ENCODE peak calls at places on chromosomes 4 and X, in seven cellular contexts. One of them, this sample, is unnamed.

GRCh38 chr4:132955146-132955545 is 193.9 kb upstream of the PCDH10 start:
- DNase-seq in endodermal cell: no peak
- DNase-seq in adrenal gland: no peak
- DNase-seq in pancreas: no peak
- DNase-seq in body of pancreas: no peak
- DNase-seq in transverse colon: no peak
- DNase-seq in Peyer's patch: no peak
- DNase-seq in this sample: no peak

GRCh38 chrX:74449322-74449936 is 28.1 kb downstream of the SLC16A2 start:
- DNase-seq in Peyer's patch: no peak
- DNase-seq in adrenal gland: no peak
- DNase-seq in pancreas: no peak
- DNase-seq in endodermal cell: no peak
- DNase-seq in body of pancreas: peak; percentile 38
- DNase-seq in transverse colon: no peak
- DNase-seq in this sample: peak; percentile 23

GRCh38 chr4:153019906-153020305 is 83.8 kb downstream of the FHDC1 start:
- DNase-seq in body of pancreas: no peak
- DNase-seq in transverse colon: no peak
- DNase-seq in pancreas: no peak
- DNase-seq in adrenal gland: no peak
- DNase-seq in endodermal cell: no peak
- DNase-seq in Peyer's patch: no peak
- DNase-seq in this sample: no peak

GRCh38 chr4:56187601-56188177 is 199.6 kb downstream of the AASDH start:
- DNase-seq in body of pancreas: no peak
- DNase-seq in endodermal cell: no peak
- DNase-seq in Peyer's patch: no peak
- DNase-seq in pancreas: no peak
- DNase-seq in transverse colon: no peak
- DNase-seq in adrenal gland: no peak
- DNase-seq in this sample: no peak

GRCh38 chrX:6813836-6814370 is 279.0 kb upstream of the VCX3A start:
- DNase-seq in pancreas: no peak
- DNase-seq in body of pancreas: no peak
- DNase-seq in Peyer's patch: no peak
- DNase-seq in transverse colon: no peak
- DNase-seq in endodermal cell: peak; percentile 75
- DNase-seq in adrenal gland: no peak
- DNase-seq in this sample: no peak

GRCh38 chrX:55326985-55327384 is 62.3 kb upstream of the PAGE3 start:
- DNase-seq in endodermal cell: no peak
- DNase-seq in Peyer's patch: no peak
- DNase-seq in adrenal gland: no peak
- DNase-seq in transverse colon: peak; percentile 11
- DNase-seq in body of pancreas: no peak
- DNase-seq in pancreas: no peak
- DNase-seq in this sample: no peak

GRCh38 chr4:27005512-27006246 is 145.0 kb downstream of the STIM2 start:
- DNase-seq in adrenal gland: no peak
- DNase-seq in pancreas: no peak
- DNase-seq in body of pancreas: no peak
- DNase-seq in transverse colon: no peak
- DNase-seq in Peyer's patch: no peak
- DNase-seq in endodermal cell: no peak
- DNase-seq in this sample: no peak

GRCh38 chr4:52234539-52235174 is 183.6 kb downstream of the SPATA18 start:
- DNase-seq in Peyer's patch: no peak
- DNase-seq in endodermal cell: no peak
- DNase-seq in body of pancreas: no peak
- DNase-seq in adrenal gland: no peak
- DNase-seq in pancreas: no peak
- DNase-seq in transverse colon: no peak
- DNase-seq in this sample: no peak

GRCh38 chrX:119399772-119400101 is 601 bp downstream of the SLC25A43 start:
- DNase-seq in adrenal gland: no peak
- DNase-seq in pancreas: no peak
- DNase-seq in endodermal cell: no peak
- DNase-seq in transverse colon: no peak
- DNase-seq in body of pancreas: no peak
- DNase-seq in Peyer's patch: no peak
- DNase-seq in this sample: no peak

GRCh38 chr4:110163327-110164070 is 34.9 kb downstream of the ELOVL6 start:
- DNase-seq in body of pancreas: no peak
- DNase-seq in adrenal gland: peak; percentile 48
- DNase-seq in endodermal cell: no peak
- DNase-seq in Peyer's patch: no peak
- DNase-seq in pancreas: no peak
- DNase-seq in transverse colon: no peak
- DNase-seq in this sample: no peak

GRCh38 chr4:37935026-37935425 is 25.2 kb upstream of the PTTG2 start:
- DNase-seq in transverse colon: no peak
- DNase-seq in adrenal gland: no peak
- DNase-seq in body of pancreas: no peak
- DNase-seq in Peyer's patch: no peak
- DNase-seq in endodermal cell: no peak
- DNase-seq in pancreas: no peak
- DNase-seq in this sample: no peak

GRCh38 chr4:37938208-37938607 is 22.0 kb upstream of the PTTG2 start:
- DNase-seq in endodermal cell: no peak
- DNase-seq in Peyer's patch: no peak
- DNase-seq in body of pancreas: no peak
- DNase-seq in transverse colon: no peak
- DNase-seq in adrenal gland: no peak
- DNase-seq in pancreas: no peak
- DNase-seq in this sample: no peak

GRCh38 chr4:37934096-37934495 is 26.1 kb upstream of the PTTG2 start:
- DNase-seq in pancreas: no peak
- DNase-seq in transverse colon: no peak
- DNase-seq in body of pancreas: no peak
- DNase-seq in Peyer's patch: no peak
- DNase-seq in adrenal gland: no peak
- DNase-seq in endodermal cell: no peak
- DNase-seq in this sample: no peak

GRCh38 chr4:37934609-37935008 is 25.6 kb upstream of the PTTG2 start:
- DNase-seq in pancreas: no peak
- DNase-seq in transverse colon: no peak
- DNase-seq in body of pancreas: no peak
- DNase-seq in endodermal cell: no peak
- DNase-seq in Peyer's patch: no peak
- DNase-seq in adrenal gland: no peak
- DNase-seq in this sample: no peak

GRCh38 chr4:37936889-37937498 is 23.2 kb upstream of the PTTG2 start:
- DNase-seq in body of pancreas: no peak
- DNase-seq in pancreas: no peak
- DNase-seq in endodermal cell: peak; percentile 57
- DNase-seq in Peyer's patch: no peak
- DNase-seq in adrenal gland: peak; percentile 73
- DNase-seq in transverse colon: no peak
- DNase-seq in this sample: no peak
- TF ChIP-seq CTCF in body of pancreas: no peak
- TF ChIP-seq CTCF in pancreas: no peak
- TF ChIP-seq CTCF in endodermal cell: peak; percentile 53
- TF ChIP-seq CTCF in Peyer's patch: no peak
- TF ChIP-seq CTCF in adrenal gland: no peak
- TF ChIP-seq CTCF in transverse colon: no peak
- TF ChIP-seq CTCF in this sample: no peak

GRCh38 chr4:159367421-159368105 is 264.7 kb downstream of the RAPGEF2 start:
- DNase-seq in pancreas: no peak
- DNase-seq in Peyer's patch: no peak
- DNase-seq in transverse colon: no peak
- DNase-seq in endodermal cell: no peak
- DNase-seq in body of pancreas: no peak
- DNase-seq in adrenal gland: no peak
- DNase-seq in this sample: no peak

GRCh38 chr4:159368320-159368719 is 265.4 kb downstream of the RAPGEF2 start:
- DNase-seq in adrenal gland: no peak
- DNase-seq in body of pancreas: no peak
- DNase-seq in transverse colon: no peak
- DNase-seq in Peyer's patch: no peak
- DNase-seq in endodermal cell: no peak
- DNase-seq in pancreas: no peak
- DNase-seq in this sample: no peak

GRCh38 chr4:159369256-159369655 is 266.4 kb downstream of the RAPGEF2 start:
- DNase-seq in body of pancreas: no peak
- DNase-seq in pancreas: no peak
- DNase-seq in endodermal cell: no peak
- DNase-seq in Peyer's patch: no peak
- DNase-seq in adrenal gland: no peak
- DNase-seq in transverse colon: no peak
- DNase-seq in this sample: no peak

GRCh38 chr4:159370316-159370715 is 267.4 kb downstream of the RAPGEF2 start:
- DNase-seq in endodermal cell: no peak
- DNase-seq in body of pancreas: no peak
- DNase-seq in transverse colon: no peak
- DNase-seq in Peyer's patch: no peak
- DNase-seq in adrenal gland: no peak
- DNase-seq in pancreas: no peak
- DNase-seq in this sample: no peak

DNA sequence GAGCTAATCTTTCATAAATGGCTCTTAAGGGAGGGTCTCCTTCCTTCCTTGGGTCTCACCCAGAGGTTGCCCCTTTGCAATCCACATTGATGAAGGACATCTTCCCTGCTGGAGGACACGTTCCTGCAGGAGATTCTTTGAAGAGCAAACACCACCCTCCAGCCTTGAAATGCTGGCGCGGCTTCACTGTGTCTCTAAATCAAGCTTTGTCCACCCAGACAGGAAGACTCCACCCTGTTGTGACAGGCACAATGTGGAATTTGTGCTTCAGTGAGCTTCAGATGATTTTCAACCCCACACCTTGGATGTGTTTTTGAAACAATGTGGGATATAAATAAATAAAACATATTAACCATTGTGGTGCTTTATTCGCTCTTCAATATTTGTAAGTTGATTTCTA is 264.1 kb downstream of the RAPGEF2 start:
- DNase-seq in adrenal gland: no peak
- DNase-seq in Peyer's patch: no peak
- DNase-seq in endodermal cell: no peak
- DNase-seq in body of pancreas: no peak
- DNase-seq in pancreas: no peak
- DNase-seq in transverse colon: no peak
- DNase-seq in this sample: no peak
- H3K27ac ChIP-seq in adrenal gland: no peak overlapping the region
- H3K27ac ChIP-seq in Peyer's patch: no peak overlapping the region
- H3K27ac ChIP-seq in endodermal cell: no peak overlapping the region
- H3K27ac ChIP-seq in body of pancreas: no peak overlapping the region
- H3K27ac ChIP-seq in pancreas: no peak overlapping the region
- H3K27ac ChIP-seq in transverse colon: no peak overlapping the region
- H3K27ac ChIP-seq in this sample: no peak overlapping the region

DNA sequence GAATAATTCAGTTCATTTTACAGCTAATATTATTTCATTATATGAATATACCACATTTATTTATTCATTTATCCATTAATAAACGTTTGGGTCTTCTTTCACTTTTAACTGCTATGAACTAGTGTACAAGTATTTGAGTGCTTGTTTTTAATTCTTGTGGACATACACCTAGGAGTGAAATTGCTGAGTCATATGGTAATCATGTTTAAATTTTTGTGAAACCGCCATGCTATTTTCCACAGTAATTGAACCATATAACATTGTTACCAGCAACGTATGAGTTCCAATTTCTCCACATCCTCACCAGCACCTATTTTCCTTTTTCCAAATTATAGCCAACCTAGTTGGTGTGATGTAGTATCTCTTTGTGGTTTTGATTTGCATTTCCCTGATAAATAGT is 388.2 kb downstream of the MAGEE1 start:
- DNase-seq in Peyer's patch: no peak
- DNase-seq in transverse colon: no peak
- DNase-seq in adrenal gland: no peak
- DNase-seq in body of pancreas: no peak
- DNase-seq in endodermal cell: no peak
- DNase-seq in pancreas: no peak
- DNase-seq in this sample: no peak
- H3K27me3 ChIP-seq in Peyer's patch: no peaks in the 10 kb centered on the region
- H3K27me3 ChIP-seq in transverse colon: no peaks in the 10 kb centered on the region
- H3K27me3 ChIP-seq in adrenal gland: no peaks in the 10 kb centered on the region
- H3K27me3 ChIP-seq in body of pancreas: no peaks in the 10 kb centered on the region
- H3K27me3 ChIP-seq in endodermal cell: no peaks in the 10 kb centered on the region
- H3K27me3 ChIP-seq in pancreas: no peaks in the 10 kb centered on the region
- H3K27me3 ChIP-seq in this sample: no peaks in the 10 kb centered on the region

GRCh38 chr4:20428410-20429160 is 176.9 kb downstream of the SLIT2 start:
- DNase-seq in body of pancreas: no peak
- DNase-seq in transverse colon: no peak
- DNase-seq in pancreas: no peak
- DNase-seq in Peyer's patch: no peak
- DNase-seq in adrenal gland: no peak
- DNase-seq in endodermal cell: no peak
- DNase-seq in this sample: no peak
- TF ChIP-seq CTCF in body of pancreas: no peak
- TF ChIP-seq CTCF in transverse colon: no peak
- TF ChIP-seq CTCF in pancreas: no peak
- TF ChIP-seq CTCF in Peyer's patch: no peak
- TF ChIP-seq CTCF in adrenal gland: no peak
- TF ChIP-seq CTCF in endodermal cell: peak; percentile 58
- TF ChIP-seq CTCF in this sample: no peak

GRCh38 chr4:12173496-12173895 is 744.8 kb upstream of the HS3ST1 start:
- DNase-seq in transverse colon: no peak
- DNase-seq in endodermal cell: no peak
- DNase-seq in pancreas: no peak
- DNase-seq in body of pancreas: no peak
- DNase-seq in adrenal gland: no peak
- DNase-seq in Peyer's patch: no peak
- DNase-seq in this sample: no peak
- H3K27ac ChIP-seq in transverse colon: no peak overlapping the region
- H3K27ac ChIP-seq in endodermal cell: no peak overlapping the region
- H3K27ac ChIP-seq in pancreas: no peak overlapping the region
- H3K27ac ChIP-seq in body of pancreas: no peak overlapping the region
- H3K27ac ChIP-seq in adrenal gland: no peak overlapping the region
- H3K27ac ChIP-seq in Peyer's patch: no peak overlapping the region
- H3K27ac ChIP-seq in this sample: no peak overlapping the region

DNA sequence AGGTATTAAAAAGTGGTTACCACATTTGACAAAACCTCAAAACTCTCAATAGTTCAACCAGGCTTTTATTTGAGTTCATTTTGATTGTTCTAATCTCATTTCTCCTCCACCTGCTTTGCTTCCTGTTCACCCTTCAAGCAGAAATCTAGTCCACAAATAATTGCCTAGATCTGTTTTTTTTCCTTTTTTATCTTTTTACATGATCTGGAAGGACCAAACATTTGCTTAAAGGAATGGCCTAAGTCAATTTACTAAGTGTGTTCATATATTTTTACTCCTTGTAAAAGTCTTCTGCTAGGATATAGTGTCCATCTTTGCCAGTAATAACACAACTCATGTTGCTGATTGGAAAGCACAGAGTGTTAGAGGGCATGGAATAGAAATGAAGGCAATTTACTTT is 26.2 kb upstream of the VEGFD start:
- DNase-seq in Peyer's patch: no peak
- DNase-seq in adrenal gland: no peak
- DNase-seq in body of pancreas: no peak
- DNase-seq in pancreas: no peak
- DNase-seq in transverse colon: no peak
- DNase-seq in endodermal cell: no peak
- DNase-seq in this sample: no peak
- H3K27me3 ChIP-seq in Peyer's patch: no peaks in the 10 kb centered on the region
- H3K27me3 ChIP-seq in adrenal gland: no peaks in the 10 kb centered on the region
- H3K27me3 ChIP-seq in body of pancreas: no peaks in the 10 kb centered on the region
- H3K27me3 ChIP-seq in pancreas: no peaks in the 10 kb centered on the region
- H3K27me3 ChIP-seq in transverse colon: no peaks in the 10 kb centered on the region
- H3K27me3 ChIP-seq in endodermal cell: no peaks in the 10 kb centered on the region
- H3K27me3 ChIP-seq in this sample: no peaks in the 10 kb centered on the region

This sample was measured in CD4-positive, alpha-beta T cell.